ENCODE peak calls at places on chromosomes 16 and 17, in four cellular contexts. P is GM12891, T is lower leg skin, N is breast epithelium. L is an unnamed sample.

GRCh38 chr17:77308768-77309726 is 168.3 kb downstream of the SEC14L1 start:
- DNase-seq in P (no peak), T (no peak), N (no peak), L (no peak)

GRCh38 chr16:30996324-30996999 is 11.5 kb downstream of the HSD3B7 start:
- DNase-seq in P (no peak), T (no peak), N (no peak), L (no peak)

GRCh38 chr17:63973930-63974593 is 1.3 kb upstream of the SCN4A start:
- DNase-seq in P (no peak), T (no peak), N (no peak), L (no peak)

GRCh38 chr17:18176152-18176551 is 7.5 kb upstream of the ALKBH5 start:
- DNase-seq in P (no peak), T (peak; percentile 38), N (no peak), L (no peak)

GRCh38 chr17:34009946-34010345 is 245.1 kb upstream of the CCL2 start:
- DNase-seq in P (no peak), T (no peak), N (no peak), L (peak; percentile 37)

GRCh38 chr16:67926181-67926742 is 5.4 kb downstream of the CTRL start:
- DNase-seq in P (no peak), T (no peak), N (peak; percentile 70), L (no peak)

GRCh38 chr16:15484662-15485061 is 50.3 kb downstream of the BMERB1 start:
- DNase-seq in P (no peak), T (no peak), N (no peak), L (no peak)

GRCh38 chr16:81517630-81518438 is 73.2 kb downstream of the CMIP start:
- DNase-seq in P (no peak), T (no peak), N (no peak), L (no peak)

GRCh38 chr16:89919535-89920406 is 1.1 kb downstream of the MC1R start:
- DNase-seq in P (no peak), T (no peak), N (no peak), L (no peak)

GRCh38 chr16:85003076-85003475 is 8.3 kb downstream of the ZDHHC7 start:
- DNase-seq in P (no peak), T (no peak), N (no peak), L (no peak)

GRCh38 chr17:59436900-59437299 is 105.4 kb downstream of the YPEL2 start:
- DNase-seq in P (no peak), T (no peak), N (no peak), L (no peak)

GRCh38 chr17:49525831-49526741 is 31.0 kb downstream of the NGFR start:
- DNase-seq in P (peak; percentile 5), T (no peak), N (no peak), L (no peak)

GRCh38 chr16:3123986-3124886 is 10.6 kb upstream of the ZNF213 start:
- DNase-seq in P (peak; percentile 93), T (peak; percentile 96), N (peak; percentile 93), L (peak; percentile 99)
- TF ChIP-seq POLR2A in P (peak; percentile 68), T (no peak), N (no peak), L (no peak)

GRCh38 chr16:87582221-87582965 is 19.9 kb upstream of the JPH3 start:
- DNase-seq in P (no peak), T (peak; percentile 62), N (peak; percentile 25), L (no peak)
- TF ChIP-seq POLR2A in P (no peak), T (no peak), N (no peak), L (no peak)

GRCh38 chr16:72355561-72355960 is 183.6 kb upstream of the PMFBP1 start:
- DNase-seq in P (no peak), T (no peak), N (no peak), L (no peak)
- TF ChIP-seq POLR2A in P (no peak), T (no peak), N (no peak), L (no peak)

GRCh38 chr17:73308017-73308823 is 3.6 kb downstream of the CDC42EP4 start:
- DNase-seq in P (no peak), T (peak; percentile 81), N (peak; percentile 88), L (no peak)
- TF ChIP-seq POLR2A in P (no peak), T (no peak), N (no peak), L (no peak)

DNA sequence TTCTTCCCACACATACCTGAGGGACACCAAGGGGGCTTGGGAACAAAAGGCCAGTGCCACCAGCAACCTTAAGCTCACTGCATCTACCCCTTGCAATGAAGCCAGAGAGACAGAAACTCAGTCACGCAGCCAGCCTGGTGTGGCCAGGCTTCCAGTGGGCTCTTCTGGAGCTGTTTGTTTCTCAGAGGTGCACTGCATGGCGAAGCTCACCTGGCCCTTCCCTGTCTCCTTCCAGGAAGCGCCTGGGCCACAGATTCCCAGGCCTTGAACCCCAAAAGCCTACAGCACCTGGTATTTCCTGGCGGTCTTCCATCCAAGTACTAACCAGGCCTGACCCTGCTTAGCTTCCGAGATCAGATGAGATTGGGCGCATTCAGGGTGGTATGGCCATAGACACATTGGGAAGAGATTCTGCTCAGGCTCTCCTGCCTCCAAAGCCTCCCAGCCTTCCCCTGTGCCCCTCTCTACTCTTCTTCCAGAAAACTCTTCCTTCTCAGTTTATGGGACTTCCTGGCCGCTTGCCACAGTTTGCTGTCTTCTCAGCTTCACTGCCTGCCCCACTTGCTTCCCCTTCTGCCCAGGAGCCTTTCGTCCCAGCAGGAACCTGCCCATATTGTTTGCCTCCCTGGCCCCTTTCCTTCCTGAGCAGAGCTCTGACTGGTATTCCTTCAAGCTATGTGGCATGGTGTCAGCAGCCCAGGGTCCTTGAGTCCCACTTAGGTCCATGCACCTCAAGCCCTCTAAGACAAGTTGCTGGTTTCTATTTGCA is 1.6 kb downstream of the CISD3 start:
- DNase-seq in P (no peak), T (no peak), N (no peak), L (no peak)
- TF ChIP-seq POLR2A in P (no peak), T (no peak), N (no peak), L (no peak)

GRCh38 chr17:57357392-57357784 is 101.1 kb downstream of the MSI2 start:
- DNase-seq in P (no peak), T (no peak), N (peak; percentile 86), L (no peak)
- TF ChIP-seq POLR2A in P (no peak), T (no peak), N (no peak), L (no peak)